ENCODE peak calls at places on chromosome 20, in eight cellular contexts. P, Q, N, J, B, M, T and I are unnamed samples.

GRCh38 chr20:18663932-18664331 is 76.1 kb downstream of the DTD1 start:
- DNase-seq in P (no peak), Q (no peak), N (no peak), J (peak), B (peak), M (no peak), T (no peak), I (no peak)

GRCh38 chr20:51050636-51051035 is 27.7 kb upstream of the KCNG1 start:
- DNase-seq in P (no peak), Q (no peak), N (no peak), J (no peak), B (no peak), M (no peak), T (no peak), I (no peak)

GRCh38 chr20:36848078-36848660 is 27.8 kb upstream of the TLDC2 start:
- DNase-seq in P (no peak), Q (no peak), N (peak), J (peak), B (peak), M (no peak), T (peak), I (no peak)

GRCh38 chr20:44720994-44721784 is 6.0 kb downstream of the CCN5 start:
- DNase-seq in P (peak), Q (no peak), N (no peak), J (peak), B (peak), M (peak), T (no peak), I (peak)

GRCh38 chr20:60221593-60221992 is 263.4 kb downstream of the CDH26 start:
- DNase-seq in P (no peak), Q (no peak), N (no peak), J (no peak), B (no peak), M (no peak), T (no peak), I (no peak)

GRCh38 chr20:23143098-23143497 is 57.0 kb upstream of the CD93 start:
- DNase-seq in P (no peak), Q (no peak), N (peak), J (peak), B (peak), M (peak), T (peak), I (peak)

GRCh38 chr20:3166338-3166912 is 6.8 kb upstream of the FASTKD5 start:
- DNase-seq in P (peak), Q (no peak), N (no peak), J (no peak), B (no peak), M (no peak), T (no peak), I (no peak)

GRCh38 chr20:23820493-23820892 is 6.0 kb downstream of the CST2 start:
- DNase-seq in P (no peak), Q (no peak), N (no peak), J (peak), B (peak), M (no peak), T (no peak), I (no peak)

GRCh38 chr20:50845566-50846211 is 50.8 kb downstream of the BCAS4 start:
- DNase-seq in P (no peak), Q (no peak), N (no peak), J (no peak), B (no peak), M (no peak), T (no peak), I (peak)

GRCh38 chr20:62356948-62357667 is 10.0 kb downstream of the LAMA5 start:
- DNase-seq in P (no peak), Q (no peak), N (peak), J (peak), B (peak), M (peak), T (no peak), I (peak)

GRCh38 chr20:24768226-24768625 is 180.8 kb upstream of the CST7 start:
- DNase-seq in P (peak), Q (no peak), N (no peak), J (no peak), B (peak), M (no peak), T (peak), I (no peak)

GRCh38 chr20:20017852-20018245 is 687 bp downstream of the NAA20 start:
- DNase-seq in P (no peak), Q (peak), N (no peak), J (no peak), B (no peak), M (no peak), T (no peak), I (peak)

GRCh38 chr20:44070139-44070900 is 116.7 kb downstream of the JPH2 start:
- DNase-seq in P (peak), Q (no peak), N (no peak), J (no peak), B (no peak), M (no peak), T (no peak), I (no peak)

GRCh38 chr20:2421247-2421646 is 40.5 kb downstream of the TGM6 start:
- DNase-seq in P (no peak), Q (no peak), N (no peak), J (peak), B (no peak), M (no peak), T (no peak), I (peak)

GRCh38 chr20:44730441-44730840 is 15.2 kb upstream of the KCNK15 start:
- DNase-seq in P (no peak), Q (no peak), N (no peak), J (peak), B (peak), M (peak), T (no peak), I (peak)

GRCh38 chr20:44170796-44171410 is 16.1 kb downstream of the JPH2 start:
- DNase-seq in P (no peak), Q (no peak), N (no peak), J (peak), B (no peak), M (no peak), T (no peak), I (no peak)

GRCh38 chr20:41046716-41047115 is 18.1 kb downstream of the TOP1 start:
- DNase-seq in P (no peak), Q (no peak), N (no peak), J (peak), B (peak), M (no peak), T (no peak), I (peak)

GRCh38 chr20:51797357-51798025 is 4.8 kb downstream of the SALL4 start:
- DNase-seq in P (no peak), Q (no peak), N (no peak), J (no peak), B (peak), M (no peak), T (peak), I (no peak)

GRCh38 chr20:54605319-54605718 is 129.9 kb downstream of the DOK5 start:
- DNase-seq in P (no peak), Q (no peak), N (no peak), J (no peak), B (no peak), M (no peak), T (no peak), I (no peak)

GRCh38 chr20:23050847-23051627 is 1.6 kb upstream of the THBD start:
- DNase-seq in P (peak), Q (no peak), N (peak), J (peak), B (peak), M (peak), T (peak), I (peak)

GRCh38 chr20:58019850-58020625 is 208.4 kb downstream of the ANKRD60 start:
- DNase-seq in P (peak), Q (no peak), N (no peak), J (no peak), B (no peak), M (no peak), T (no peak), I (no peak)

GRCh38 chr20:5465281-5465680 is 148.5 kb upstream of the PROKR2 start:
- DNase-seq in P (no peak), Q (no peak), N (no peak), J (no peak), B (no peak), M (no peak), T (no peak), I (no peak)

GRCh38 chr20:51004781-51005180 is 18.1 kb downstream of the KCNG1 start:
- DNase-seq in P (no peak), Q (no peak), N (no peak), J (no peak), B (no peak), M (no peak), T (no peak), I (no peak)

GRCh38 chr20:31485450-31486339 is 10.6 kb downstream of the REM1 start:
- DNase-seq in P (peak), Q (no peak), N (peak), J (peak), B (peak), M (no peak), T (no peak), I (no peak)

GRCh38 chr20:51531141-51531710 is 11.3 kb downstream of the NFATC2 start:
- DNase-seq in P (no peak), Q (no peak), N (no peak), J (no peak), B (peak), M (peak), T (no peak), I (peak)

GRCh38 chr20:1118336-1119127 is at the start of gene PSMF1:
- DNase-seq in P (peak), Q (peak), N (peak), J (peak), B (peak), M (peak), T (peak), I (peak)

GRCh38 chr20:17470521-17470920 is 60.7 kb downstream of the BFSP1 start:
- DNase-seq in P (no peak), Q (no peak), N (no peak), J (no peak), B (no peak), M (no peak), T (no peak), I (no peak)

GRCh38 chr20:56504373-56505005 is 20.1 kb upstream of the FAM209A start:
- DNase-seq in P (peak), Q (no peak), N (no peak), J (peak), B (no peak), M (no peak), T (peak), I (peak)

GRCh38 chr20:3021327-3021726 is 22.1 kb upstream of the GNRH2 start:
- DNase-seq in P (no peak), Q (no peak), N (no peak), J (no peak), B (no peak), M (no peak), T (no peak), I (no peak)

GRCh38 chr20:15851576-15852075 is 721.6 kb downstream of the KIF16B start:
- DNase-seq in P (no peak), Q (no peak), N (no peak), J (no peak), B (no peak), M (no peak), T (no peak), I (no peak)

GRCh38 chr20:45017281-45017680 is 51.0 kb downstream of the STK4 start:
- DNase-seq in P (no peak), Q (no peak), N (no peak), J (no peak), B (no peak), M (no peak), T (no peak), I (no peak)

GRCh38 chr20:48767269-48767960 is 60.4 kb downstream of the PREX1 start:
- DNase-seq in P (no peak), Q (no peak), N (no peak), J (no peak), B (no peak), M (no peak), T (no peak), I (no peak)

GRCh38 chr20:62141043-62141396 is 2.2 kb downstream of the PSMA7 start:
- DNase-seq in P (no peak), Q (no peak), N (no peak), J (no peak), B (no peak), M (no peak), T (no peak), I (no peak)

GRCh38 chr20:64142546-64142945 is 21.7 kb upstream of the MYT1 start:
- DNase-seq in P (peak), Q (no peak), N (no peak), J (no peak), B (no peak), M (no peak), T (no peak), I (no peak)

GRCh38 chr20:51347871-51348270 is 194.6 kb downstream of the NFATC2 start:
- DNase-seq in P (no peak), Q (no peak), N (no peak), J (no peak), B (no peak), M (no peak), T (no peak), I (no peak)

GRCh38 chr20:22833851-22834250 is 201.3 kb upstream of the SSTR4 start:
- DNase-seq in P (no peak), Q (no peak), N (no peak), J (no peak), B (no peak), M (no peak), T (no peak), I (no peak)

GRCh38 chr20:61516398-61517208 is 264.5 kb downstream of the CDH4 start:
- DNase-seq in P (no peak), Q (no peak), N (peak), J (peak), B (no peak), M (no peak), T (peak), I (no peak)

GRCh38 chr20:63525968-63526367 is 5.4 kb downstream of the PPDPF start:
- DNase-seq in P (no peak), Q (no peak), N (peak), J (no peak), B (no peak), M (no peak), T (no peak), I (no peak)

GRCh38 chr20:36836591-36837329 is 39.2 kb upstream of the TLDC2 start:
- DNase-seq in P (no peak), Q (peak), N (peak), J (peak), B (peak), M (peak), T (peak), I (peak)

GRCh38 chr20:11176431-11176830 is 502.6 kb upstream of the JAG1 start:
- DNase-seq in P (no peak), Q (no peak), N (no peak), J (no peak), B (no peak), M (no peak), T (no peak), I (no peak)

GRCh38 chr20:11181964-11182363 is 508.2 kb upstream of the JAG1 start:
- DNase-seq in P (no peak), Q (no peak), N (no peak), J (no peak), B (no peak), M (no peak), T (no peak), I (no peak)

GRCh38 chr20:11182715-11183114 is 508.9 kb upstream of the JAG1 start:
- DNase-seq in P (no peak), Q (no peak), N (no peak), J (peak), B (no peak), M (no peak), T (no peak), I (no peak)

GRCh38 chr20:11180186-11180585 is 506.4 kb upstream of the JAG1 start:
- DNase-seq in P (no peak), Q (no peak), N (no peak), J (no peak), B (no peak), M (no peak), T (no peak), I (no peak)

DNA sequence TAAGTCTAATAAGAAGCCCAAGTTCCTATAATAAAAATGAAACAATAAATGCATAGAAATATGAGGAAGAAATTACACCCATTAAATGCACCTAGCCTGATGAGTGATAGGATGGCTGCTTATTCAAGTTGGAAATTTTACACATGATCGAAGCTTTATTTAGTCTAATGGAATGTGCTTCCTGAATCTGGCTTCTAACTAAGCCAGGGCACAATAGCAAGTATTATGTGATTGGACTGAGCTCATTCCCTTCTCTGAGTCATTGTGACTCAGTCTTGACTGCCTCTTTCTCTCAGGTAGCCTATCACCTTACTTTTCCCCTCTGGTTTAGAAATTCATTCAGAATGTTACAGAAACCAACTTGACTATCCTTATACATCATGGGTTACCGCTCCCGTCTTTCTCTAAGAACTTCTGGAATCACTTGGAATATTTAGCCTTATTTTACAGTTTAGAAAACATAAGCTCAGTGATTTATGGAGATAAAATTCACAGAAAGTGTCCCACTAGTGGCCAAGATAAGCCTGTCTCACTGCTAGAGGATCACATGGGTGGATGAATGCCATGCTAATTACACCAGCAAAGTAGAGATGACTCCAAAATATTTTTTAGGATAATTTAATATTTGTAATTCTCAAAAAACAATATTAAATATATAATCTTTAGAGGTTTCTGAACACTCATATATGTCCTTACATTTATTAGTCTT is 505.3 kb upstream of the JAG1 start:
- DNase-seq in P (no peak), Q (no peak), N (no peak), J (peak), B (peak), M (peak), T (no peak), I (peak)
- TF ChIP-seq CTCF in P (no peak), Q (no peak), N (no peak), J (no peak), B (no peak), M (no peak), T (no peak), I (peak)

DNA sequence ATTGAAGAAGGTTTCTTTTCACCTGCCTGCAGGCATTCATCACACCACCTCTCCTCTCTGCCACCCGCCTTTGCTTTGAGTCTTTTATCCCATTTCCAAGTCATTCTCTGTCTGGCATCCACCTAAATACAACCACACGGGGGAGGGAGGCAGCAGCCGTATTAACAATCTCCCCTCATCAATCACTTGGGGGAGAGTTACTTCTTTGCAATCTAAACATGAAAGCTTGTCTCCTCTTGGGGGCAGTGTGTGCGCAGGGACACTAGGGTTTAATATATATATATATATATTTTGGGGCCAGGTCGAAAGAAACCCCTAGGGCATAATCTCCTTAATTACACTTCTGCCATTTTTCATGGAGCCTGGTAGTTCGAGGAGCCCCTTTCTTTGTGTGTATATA is 214.5 kb downstream of the TSHZ2 start:
- DNase-seq in P (no peak), Q (no peak), N (no peak), J (no peak), B (no peak), M (no peak), T (no peak), I (no peak)
- TF ChIP-seq CTCF in P (no peak), Q (peak), N (no peak), J (no peak), B (no peak), M (no peak), T (no peak), I (no peak)

DNA sequence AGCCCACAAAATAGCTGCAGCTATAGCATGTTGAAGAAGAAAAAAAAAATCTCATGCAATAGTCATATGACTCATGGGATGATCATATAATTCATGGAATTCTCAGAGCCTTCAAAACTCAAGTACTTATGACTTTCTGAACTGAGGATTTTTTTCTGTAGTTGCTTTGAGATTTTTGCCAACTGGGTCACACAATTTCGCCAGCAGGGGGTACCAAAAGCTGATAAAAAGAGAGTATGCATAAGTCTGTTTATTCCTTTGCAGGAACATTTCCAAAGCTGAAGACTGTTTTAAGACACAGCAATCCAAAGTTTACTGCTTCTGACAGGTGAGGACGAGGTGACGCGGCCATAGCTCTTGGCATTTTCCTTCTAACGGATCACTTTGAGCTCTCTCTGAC is 586.1 kb upstream of the CHD6 start:
- DNase-seq in P (no peak), Q (no peak), N (no peak), J (no peak), B (no peak), M (no peak), T (peak), I (no peak)
- TF ChIP-seq CTCF in P (no peak), Q (peak), N (peak), J (no peak), B (no peak), M (peak), T (no peak), I (no peak)

DNA sequence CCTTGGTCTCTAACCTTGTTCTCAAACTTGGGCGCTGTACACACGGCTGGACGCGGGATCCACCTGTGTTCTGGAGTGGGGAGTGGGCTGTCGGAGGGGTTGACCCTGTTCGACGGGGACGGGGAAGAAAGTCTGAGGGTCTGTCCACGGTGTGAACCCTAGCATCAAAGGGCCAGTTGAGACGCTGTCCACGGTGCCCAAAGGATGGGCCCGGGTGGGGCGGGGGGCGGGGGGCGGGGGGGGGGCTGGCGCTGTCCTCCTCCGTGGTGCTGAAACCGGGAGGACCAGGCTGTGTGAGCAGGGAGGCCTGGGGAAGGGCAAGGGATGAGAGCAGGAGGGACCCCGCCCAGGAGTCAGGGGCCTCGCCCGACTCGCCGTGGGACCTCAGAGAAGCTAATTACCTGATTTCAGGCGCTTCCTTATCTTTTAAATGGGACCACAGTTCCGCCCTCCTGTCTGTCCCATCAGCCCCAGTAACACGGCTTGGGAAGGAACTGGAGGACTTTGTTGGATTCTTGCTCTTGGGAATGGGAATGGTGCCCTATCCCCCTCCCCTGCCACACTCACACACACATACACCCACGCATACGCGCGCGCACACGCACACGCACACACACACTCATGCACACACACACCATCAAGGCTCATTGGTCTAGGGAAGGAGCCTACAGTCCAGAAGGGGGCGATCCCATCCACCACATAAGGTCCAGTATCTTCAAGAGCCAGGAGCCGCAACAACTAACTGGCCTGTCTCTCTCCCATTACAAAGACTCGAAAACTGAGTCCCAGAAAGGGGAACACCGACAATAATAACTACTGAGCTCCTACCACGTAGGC is 1.0 kb upstream of the VSTM2L start:
- DNase-seq in P (no peak), Q (peak), N (no peak), J (peak), B (peak), M (peak), T (peak), I (peak)
- TF ChIP-seq CTCF in P (no peak), Q (peak), N (peak), J (peak), B (peak), M (peak), T (peak), I (peak)